ENCODE peak calls at places on chromosomes 4 and X, in seven cellular contexts. O, L, N, T, D, U and J are unnamed samples.

GRCh38 chr4:110058677-110059076 is 139.7 kb downstream of the ELOVL6 start:
- DNase-seq in U (peak), O (no peak), N (no peak), L (no peak), T (no peak), D (no peak), J (no peak)

GRCh38 chr4:111512081-111512774 is 633.0 kb upstream of the FAM241A start:
- DNase-seq in D (no peak), U (peak), N (no peak), T (no peak), O (peak), L (no peak), J (no peak)

GRCh38 chrX:148611993-148612392 is 111.6 kb downstream of the AFF2 start:
- DNase-seq in T (no peak), D (no peak), L (no peak), U (no peak), O (no peak), N (no peak), J (no peak)

GRCh38 chrX:151416521-151417048 is 19.6 kb downstream of the VMA21 start:
- DNase-seq in T (no peak), D (no peak), N (no peak), L (peak), U (no peak), O (no peak), J (no peak)

GRCh38 chr4:15929555-15929954 is 9.0 kb downstream of the FGFBP1 start:
- DNase-seq in U (no peak), L (no peak), N (no peak), T (no peak), O (no peak), D (no peak), J (no peak)

GRCh38 chr4:26257850-26258249 is 63.0 kb upstream of the RBPJ start:
- DNase-seq in U (no peak), D (no peak), N (no peak), O (no peak), L (no peak), T (no peak), J (no peak)

GRCh38 chr4:153222790-153223417 is 18.7 kb downstream of the TRIM2 start:
- DNase-seq in O (peak), T (peak), N (peak), U (no peak), L (peak), D (no peak), J (no peak)

GRCh38 chrX:66074920-66075879 is 35.3 kb upstream of the VSIG4 start:
- DNase-seq in O (no peak), N (peak), D (peak), T (peak), L (no peak), U (no peak), J (peak)

GRCh38 chr4:76224193-76224592 is 10.6 kb upstream of the SCARB2 start:
- DNase-seq in L (no peak), U (no peak), D (no peak), O (no peak), N (no peak), T (no peak), J (no peak)

GRCh38 chr4:150854600-150854999 is 160.5 kb downstream of the LRBA start:
- DNase-seq in L (no peak), T (no peak), D (no peak), O (no peak), U (no peak), N (no peak), J (no peak)

GRCh38 chr4:94409375-94409679 is 42.4 kb upstream of the PDLIM5 start:
- DNase-seq in T (no peak), N (no peak), O (no peak), L (no peak), U (no peak), D (no peak), J (no peak)

GRCh38 chr4:150173854-150174398 is 95.7 kb downstream of the DCLK2 start:
- DNase-seq in N (no peak), O (no peak), U (no peak), T (no peak), L (no peak), D (no peak), J (no peak)

GRCh38 chr4:94455081-94455480 is 3.3 kb downstream of the PDLIM5 start:
- DNase-seq in N (peak), L (no peak), O (peak), T (peak), U (peak), D (peak), J (no peak)

GRCh38 chrX:44580466-44580865 is 37.8 kb upstream of the FUNDC1 start:
- DNase-seq in N (no peak), L (no peak), D (no peak), U (peak), O (peak), T (no peak), J (no peak)
- H3K4me3 ChIP-seq in N (no peak), L (no peak), D (no peak), U (no peak), O (no peak), T (no peak), J (no peak)

GRCh38 chr4:21139327-21139726 is 439.1 kb downstream of the PACRGL start:
- DNase-seq in T (no peak), U (no peak), O (no peak), L (no peak), D (no peak), N (no peak), J (no peak)

GRCh38 chr4:21136231-21136630 is 436.0 kb downstream of the PACRGL start:
- DNase-seq in N (no peak), T (no peak), U (no peak), O (no peak), L (no peak), D (no peak), J (no peak)

GRCh38 chr4:21130606-21131005 is 430.3 kb downstream of the PACRGL start:
- DNase-seq in O (no peak), D (no peak), T (no peak), L (no peak), N (no peak), U (no peak), J (no peak)

DNA sequence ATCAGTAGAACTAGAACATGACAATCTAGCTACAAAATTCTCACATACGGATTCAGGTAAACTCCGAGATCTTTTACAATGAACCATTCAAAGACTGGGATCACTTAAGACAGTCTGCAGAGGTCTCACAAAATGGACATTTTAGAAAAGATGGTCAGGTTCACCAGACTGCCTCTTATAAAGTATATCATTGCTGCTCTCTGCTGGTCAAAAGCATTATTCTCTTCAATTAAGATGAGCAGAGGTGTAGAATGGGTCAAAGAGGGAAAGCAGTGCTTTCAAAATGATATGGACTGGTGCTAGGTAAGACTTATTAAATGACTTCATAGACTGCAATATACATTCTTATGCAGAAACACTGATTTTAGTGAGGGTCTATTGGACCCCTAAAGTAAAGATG is 434.7 kb downstream of the PACRGL start:
- DNase-seq in O (peak), T (no peak), D (no peak), N (no peak), L (peak), U (peak), J (no peak)
- TF ChIP-seq CTCF in O (peak), T (peak), D (no peak), N (no peak), L (peak), U (peak), J (no peak)

GRCh38 chr4:86942185-86942666 is 7.4 kb downstream of the AFF1 start:
- DNase-seq in T (no peak), D (no peak), L (no peak), U (peak), N (no peak), O (no peak), J (no peak)

GRCh38 chr4:86939123-86939522 is 4.3 kb downstream of the AFF1 start:
- DNase-seq in T (no peak), O (no peak), D (no peak), N (no peak), U (peak), L (no peak), J (no peak)

GRCh38 chr4:86940920-86941460 is 6.2 kb downstream of the AFF1 start:
- DNase-seq in D (no peak), N (no peak), U (no peak), T (no peak), O (no peak), L (no peak), J (no peak)

GRCh38 chr4:86939737-86940141 is 4.9 kb downstream of the AFF1 start:
- DNase-seq in N (no peak), O (no peak), D (no peak), L (no peak), T (no peak), U (no peak), J (peak)

DNA sequence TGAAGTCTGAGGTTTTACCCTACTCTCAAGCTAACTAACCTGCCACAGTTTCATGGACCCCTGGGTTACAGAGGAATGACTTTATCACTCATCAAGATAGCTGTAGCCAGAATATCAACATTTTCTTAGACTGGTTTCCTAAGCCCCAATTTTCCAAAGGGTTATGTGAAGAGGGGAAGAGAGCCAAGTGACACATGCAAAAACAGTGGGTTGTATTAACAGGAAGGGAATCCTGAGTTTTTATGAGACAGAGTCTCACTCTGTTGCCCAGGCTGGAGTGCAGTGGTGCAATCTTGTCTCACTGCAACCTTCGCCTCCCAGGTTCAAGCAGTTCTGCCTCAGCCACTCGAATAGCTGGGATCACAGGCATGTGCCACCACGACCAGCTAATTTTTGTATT is 5.4 kb downstream of the AFF1 start:
- DNase-seq in L (no peak), O (peak), N (no peak), D (no peak), T (no peak), U (no peak), J (no peak)
- H3K4me3 ChIP-seq in L (no peak), O (no peak), N (no peak), D (no peak), T (no peak), U (no peak), J (peak)

GRCh38 chrX:105553118-105553517 is 269.2 kb upstream of the NRK start:
- DNase-seq in L (no peak), T (no peak), O (no peak), N (no peak), D (no peak), U (peak), J (no peak)

DNA sequence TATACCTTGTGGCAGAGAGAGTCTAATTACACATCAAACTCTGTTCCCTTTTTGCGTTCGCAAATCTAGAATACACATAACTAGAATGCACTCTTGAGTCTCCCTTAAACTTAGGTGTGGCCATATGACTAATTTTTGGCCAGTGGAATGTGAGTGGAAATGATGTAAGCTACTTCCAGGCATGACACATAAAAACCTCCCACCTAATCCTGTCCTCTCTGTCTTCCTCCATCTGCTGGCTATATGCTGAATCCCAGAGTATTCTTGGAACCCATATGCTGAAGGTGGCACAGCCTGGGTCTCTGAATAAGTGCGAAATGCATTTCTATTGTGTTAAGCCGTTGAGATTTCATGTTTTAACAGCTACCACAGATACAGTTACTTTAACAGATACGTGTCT is 269.9 kb upstream of the NRK start:
- DNase-seq in D (no peak), O (no peak), L (no peak), N (no peak), T (no peak), U (peak), J (no peak)
- TF ChIP-seq CTCF in D (no peak), O (no peak), L (no peak), N (no peak), T (no peak), U (peak), J (no peak)

GRCh38 chrX:72307646-72308051 is 1.9 kb upstream of the CITED1 start:
- DNase-seq in N (no peak), O (no peak), L (peak), U (no peak), D (no peak), T (no peak), J (no peak)
- H3K4me3 ChIP-seq in N (peak), O (no peak), L (peak), U (no peak), D (no peak), T (peak), J (no peak)

DNA sequence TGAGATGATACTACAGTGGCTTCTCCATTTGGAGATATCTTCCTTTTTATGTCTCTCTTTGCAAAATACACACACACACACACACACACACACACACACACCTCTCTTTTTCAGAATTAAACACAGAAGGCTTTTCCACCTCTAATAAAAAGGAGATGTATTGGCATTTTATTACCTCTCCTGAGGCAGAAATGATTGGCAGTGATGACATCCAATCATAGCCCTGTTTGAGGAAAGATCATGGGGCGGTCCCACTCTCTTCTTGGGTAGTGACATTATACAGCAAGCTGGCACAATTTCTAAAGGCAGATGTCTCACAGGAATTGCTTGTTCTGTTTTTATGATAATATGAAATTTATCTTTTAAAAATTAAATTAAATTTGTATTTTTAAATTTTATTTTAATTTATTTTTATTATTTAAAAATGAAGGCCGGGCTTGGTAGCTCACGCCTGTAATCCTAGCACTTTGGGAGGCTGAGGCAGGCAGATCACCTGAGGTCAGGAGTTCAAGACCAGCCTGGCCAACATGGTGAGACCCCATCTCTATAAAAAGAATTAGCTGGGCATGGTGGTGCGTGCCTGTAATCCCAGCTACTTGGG is 15.6 kb downstream of the CHRNA9 start:
- DNase-seq in L (no peak), T (no peak), U (no peak), D (no peak), N (no peak), O (no peak), J (no peak)
- TF ChIP-seq CTCF in L (no peak), T (no peak), U (no peak), D (no peak), N (no peak), O (no peak), J (no peak)

GRCh38 chr4:139017861-139018260 is 2.3 kb downstream of the NOCT start:
- DNase-seq in D (no peak), L (no peak), O (peak), N (no peak), T (no peak), U (no peak), J (no peak)
- H3K4me3 ChIP-seq in D (no peak), L (peak), O (peak), N (peak), T (no peak), U (no peak), J (peak)

GRCh38 chr4:124202106-124202505 is 510.4 kb downstream of the ANKRD50 start:
- DNase-seq in N (peak), L (peak), T (no peak), D (peak), U (peak), O (peak), J (no peak)
- TF ChIP-seq CTCF in N (no peak), L (peak), T (no peak), D (no peak), U (peak), O (peak), J (no peak)